ENCODE peak calls at places on chromosomes 3 and 15, in nine cellular contexts. G, O, J, M, B, E, F, Z and X are unnamed samples.
A peak's percentile ranks its signal among the peaks of the same experiment; 100 is the strongest.

GRCh38 chr15:71756574-71757352 is 53.6 kb upstream of the NR2E3 start:
- DNase-seq in E (no peak), B (no peak), J (no peak), F (no peak), O (no peak), Z (no peak), M (no peak), G (no peak), X (no peak)

GRCh38 chr3:55158345-55158744 is 230.5 kb upstream of the LRTM1 start:
- DNase-seq in M (no peak), E (peak; percentile 7), B (no peak), J (no peak), G (no peak), Z (no peak), F (no peak), O (no peak), X (no peak)

GRCh38 chr3:42674151-42674550 is 11.2 kb upstream of the KLHL40 start:
- DNase-seq in J (no peak), F (no peak), B (no peak), Z (no peak), E (no peak), G (no peak), O (no peak), M (no peak), X (peak; percentile 19)

GRCh38 chr3:53709856-53710674 is 136.2 kb downstream of the CHDH start:
- DNase-seq in E (peak; percentile 70), O (peak; percentile 85), Z (peak; percentile 72), M (peak; percentile 65), B (peak; percentile 71), F (peak; percentile 79), G (peak; percentile 41), J (peak; percentile 76), X (peak; percentile 11)

GRCh38 chr3:35216501-35217266 is 422.6 kb upstream of the ARPP21 start:
- DNase-seq in B (no peak), G (no peak), M (no peak), E (no peak), Z (no peak), O (no peak), F (no peak), J (no peak), X (no peak)

GRCh38 chr15:32641517-32642059 is at the start of gene SCG5:
- DNase-seq in Z (no peak), O (peak; percentile 85), G (no peak), E (peak; percentile 40), J (peak; percentile 60), M (no peak), F (no peak), B (no peak), X (no peak)

GRCh38 chr3:195238626-195239118 is 32.3 kb downstream of the XXYLT1 start:
- DNase-seq in G (no peak), M (no peak), J (no peak), E (peak; percentile 46), O (no peak), B (peak; percentile 27), F (peak; percentile 40), Z (no peak), X (no peak)

GRCh38 chr3:108053025-108053424 is 37.8 kb downstream of the CD47 start:
- DNase-seq in F (no peak), M (no peak), B (peak; percentile 61), E (no peak), G (no peak), Z (no peak), J (no peak), O (no peak), X (peak; percentile 98)

GRCh38 chr3:127834771-127835170 is 12.5 kb upstream of the MGLL start:
- DNase-seq in G (no peak), J (no peak), O (no peak), E (no peak), B (no peak), M (no peak), Z (no peak), F (no peak), X (no peak)

GRCh38 chr3:129360224-129360623 is 68.2 kb downstream of the EFCAB12 start:
- DNase-seq in Z (no peak), O (peak; percentile 79), E (no peak), M (no peak), J (no peak), F (no peak), B (no peak), G (no peak), X (no peak)

GRCh38 chr15:84979651-84980050 is 2.0 kb upstream of the PDE8A start:
- DNase-seq in F (peak; percentile 71), O (peak; percentile 58), M (no peak), Z (no peak), G (no peak), B (no peak), J (no peak), E (no peak), X (no peak)

GRCh38 chr3:185796431-185797107 is 28.3 kb downstream of the IGF2BP2 start:
- DNase-seq in J (no peak), M (peak; percentile 97), B (no peak), F (no peak), E (peak; percentile 87), G (no peak), Z (no peak), O (no peak), X (peak; percentile 97)

GRCh38 chr3:13063225-13063624 is 10.0 kb downstream of the IQSEC1 start:
- DNase-seq in O (no peak), B (no peak), G (no peak), F (no peak), J (no peak), E (no peak), Z (no peak), M (no peak), X (no peak)

GRCh38 chr3:13062647-13063046 is 10.6 kb downstream of the IQSEC1 start:
- DNase-seq in J (no peak), O (no peak), F (no peak), Z (no peak), B (no peak), E (no peak), G (no peak), M (no peak), X (no peak)

GRCh38 chr3:13057641-13058040 is 15.6 kb downstream of the IQSEC1 start:
- DNase-seq in Z (no peak), G (no peak), O (peak; percentile 25), E (no peak), J (no peak), M (peak; percentile 2), F (no peak), B (no peak), X (no peak)

GRCh38 chr3:13058346-13059120 is 14.7 kb downstream of the IQSEC1 start:
- DNase-seq in O (no peak), E (no peak), G (no peak), F (peak; percentile 43), J (no peak), Z (no peak), M (no peak), B (no peak), X (no peak)

GRCh38 chr3:13060341-13060910 is 12.8 kb downstream of the IQSEC1 start:
- DNase-seq in G (no peak), F (no peak), E (no peak), B (no peak), Z (no peak), J (no peak), M (no peak), O (no peak), X (no peak)
- H3K4me3 ChIP-seq in G (no peak overlapping the region), F (no peak overlapping the region), E (no peak overlapping the region), B (no peak overlapping the region), Z (no peak overlapping the region), J (no peak overlapping the region), M (no peak overlapping the region), O (no peak overlapping the region), X (no peak overlapping the region)

DNA sequence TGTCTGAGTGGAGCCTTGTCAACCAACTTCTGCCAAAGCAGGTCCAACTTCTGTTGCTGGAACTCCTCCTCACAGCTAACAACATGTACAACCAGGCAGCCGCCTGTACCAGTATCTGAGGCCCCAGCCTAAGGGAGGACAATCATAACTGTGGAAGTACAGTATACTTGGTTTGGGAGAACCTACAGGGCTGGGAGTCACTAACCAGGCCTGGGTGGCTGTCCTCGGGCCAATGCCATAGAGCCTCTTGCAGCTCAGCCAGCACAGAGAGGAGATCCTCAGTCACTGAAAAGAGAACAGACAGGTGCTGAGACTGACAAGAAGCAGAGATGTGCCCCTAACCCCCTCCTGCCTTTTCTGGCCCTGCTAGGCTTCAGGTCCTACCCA is 1.2 kb downstream of the DALRD3 start:
- DNase-seq in G (no peak), M (no peak), E (no peak), F (no peak), Z (no peak), O (no peak), J (no peak), B (no peak), X (no peak)
- H3K4me3 ChIP-seq in G (peak overlapping the region; percentile 70), M (peak overlapping the region; percentile 80), E (peak overlapping the region; percentile 85), F (no peak overlapping the region), Z (peak overlapping the region; percentile 90), O (no peak overlapping the region), J (peak overlapping the region; percentile 81), B (no peak overlapping the region), X (peak overlapping the region; percentile 74)

GRCh38 chr15:78070049-78070698 is 7.3 kb downstream of the TBC1D2B start:
- DNase-seq in E (no peak), G (no peak), F (peak; percentile 44), O (no peak), M (no peak), B (no peak), J (no peak), Z (peak; percentile 60), X (no peak)

GRCh38 chr15:78067328-78068241 is 9.9 kb downstream of the TBC1D2B start:
- DNase-seq in O (no peak), F (peak; percentile 66), E (no peak), Z (no peak), G (no peak), M (no peak), J (no peak), B (no peak), X (peak; percentile 93)

GRCh38 chr15:78069630-78070029 is 7.9 kb downstream of the TBC1D2B start:
- DNase-seq in M (no peak), B (no peak), J (no peak), E (no peak), O (no peak), F (no peak), G (no peak), Z (no peak), X (no peak)

GRCh38 chr15:78071378-78071777 is 6.1 kb downstream of the TBC1D2B start:
- DNase-seq in Z (no peak), F (peak; percentile 18), M (no peak), B (no peak), O (no peak), G (no peak), E (no peak), J (no peak), X (no peak)

GRCh38 chr15:78069052-78069414 is 8.5 kb downstream of the TBC1D2B start:
- DNase-seq in M (no peak), J (no peak), E (no peak), B (no peak), G (no peak), O (no peak), F (no peak), Z (no peak), X (no peak)
- H3K4me3 ChIP-seq in M (no peak overlapping the region), J (no peak overlapping the region), E (no peak overlapping the region), B (no peak overlapping the region), G (no peak overlapping the region), O (no peak overlapping the region), F (no peak overlapping the region), Z (no peak overlapping the region), X (no peak overlapping the region)

DNA sequence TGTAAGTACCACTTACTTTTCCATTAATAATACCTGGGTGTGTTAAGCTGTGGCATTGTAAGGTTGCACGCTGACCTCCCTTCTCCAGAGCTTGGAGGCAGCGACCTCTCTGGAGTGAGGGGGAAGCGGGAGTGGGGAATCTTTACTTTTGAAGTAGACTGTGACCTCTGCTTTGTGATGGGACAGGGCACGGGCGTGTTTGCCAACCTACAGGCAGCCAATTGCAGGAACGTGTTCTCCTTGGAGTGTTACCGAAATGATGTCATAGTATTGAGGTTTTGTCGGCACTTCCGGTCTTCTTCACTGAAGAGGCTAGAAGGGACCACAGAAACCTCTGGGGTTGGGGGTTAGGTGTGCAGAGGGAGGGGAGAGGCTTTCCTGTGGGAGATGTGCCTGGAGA is 227.3 kb upstream of the C2CD4B start:
- DNase-seq in F (no peak), O (peak; percentile 74), B (no peak), G (no peak), J (no peak), Z (no peak), E (peak; percentile 35), M (no peak), X (no peak)
- H3K4me3 ChIP-seq in F (no peak overlapping the region), O (peak overlapping the region; percentile 86), B (peak overlapping the region; percentile 67), G (peak overlapping the region; percentile 78), J (peak overlapping the region; percentile 96), Z (peak overlapping the region; percentile 78), E (peak overlapping the region; percentile 98), M (peak overlapping the region; percentile 92), X (peak overlapping the region; percentile 90)